ENCODE peak calls at places on chromosomes 7 and 10, in eight cellular contexts. T is Caco-2; R is suprapubic skin; J is epithelial cell of esophagus; X is hepatocyte; I is uterus; M is CD8-positive, alpha-beta T cell; G is HFF-Myc. F is an unnamed sample.

GRCh38 chr10:72783290-72783689 is 91.3 kb downstream of the MCU start:
- DNase-seq in R (no peak), T (no peak), G (no peak), X (no peak), I (no peak), M (no peak), J (peak; percentile 38), F (no peak)

GRCh38 chr10:114002422-114002821 is 41.2 kb upstream of the ADRB1 start:
- DNase-seq in M (no peak), I (no peak), R (no peak), J (no peak), T (no peak), G (no peak), X (no peak), F (no peak)

GRCh38 chr7:144826248-144826647 is 9.6 kb downstream of the TPK1 start:
- DNase-seq in I (no peak), X (no peak), T (no peak), J (no peak), G (no peak), R (no peak), M (no peak), F (peak; percentile 42)

GRCh38 chr7:93890464-93891068 is at the start of gene TFPI2:
- DNase-seq in J (peak; percentile 90), T (no peak), I (peak; percentile 64), R (no peak), M (no peak), X (peak; percentile 67), G (no peak), F (peak; percentile 90)

GRCh38 chr10:89283174-89283987 is 18.5 kb upstream of the IFIT2 start:
- DNase-seq in M (no peak), T (no peak), R (no peak), J (no peak), X (no peak), G (no peak), I (no peak), F (no peak)

GRCh38 chr7:113040849-113041248 is 45.8 kb downstream of the GPR85 start:
- DNase-seq in I (no peak), T (no peak), G (no peak), X (no peak), M (no peak), R (no peak), J (no peak), F (no peak)

GRCh38 chr7:3978839-3979238 is 677.8 kb downstream of the SDK1 start:
- DNase-seq in X (no peak), J (no peak), G (no peak), I (no peak), T (no peak), R (no peak), M (no peak), F (no peak)

GRCh38 chr7:84640637-84641036 is 446.0 kb upstream of the SEMA3A start:
- DNase-seq in T (no peak), G (no peak), I (no peak), R (no peak), J (no peak), X (no peak), M (no peak), F (no peak)

GRCh38 chr7:21253740-21254687 is 173.9 kb upstream of the SP4 start:
- DNase-seq in T (peak; percentile 79), X (peak; percentile 87), M (no peak), J (peak; percentile 69), I (no peak), R (no peak), G (peak; percentile 3), F (peak; percentile 65)

GRCh38 chr10:119252051-119252465 is 44.7 kb downstream of the GRK5 start:
- DNase-seq in X (no peak), R (no peak), J (no peak), M (no peak), I (peak; percentile 42), G (no peak), T (no peak), F (peak; percentile 61)
- TF ChIP-seq CTCF in X (no peak), R (peak; percentile 9), J (no peak), M (no peak), I (no peak), G (peak; percentile 45), T (no peak), F (peak; percentile 55)

DNA sequence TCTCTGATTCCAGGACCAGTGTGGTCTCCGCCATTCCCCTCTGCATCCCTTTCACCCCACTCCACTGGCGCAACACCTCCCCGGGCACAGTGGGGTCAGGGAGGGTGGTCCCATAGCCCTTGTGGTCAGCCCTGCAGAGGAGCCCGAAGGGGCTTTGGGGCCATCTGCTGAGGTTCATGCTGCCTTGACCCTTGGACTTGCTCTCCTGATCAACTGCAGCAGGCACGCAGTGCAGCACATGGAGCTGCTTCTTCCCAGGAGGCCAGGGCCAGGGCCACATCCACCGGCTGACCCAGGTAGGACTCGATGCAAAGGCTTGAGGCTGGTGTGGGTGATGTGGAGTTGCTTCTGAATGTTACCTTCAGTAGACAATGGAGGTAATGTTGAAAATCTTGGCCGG is 35.1 kb downstream of the PDIA4 start:
- DNase-seq in I (no peak), M (no peak), X (no peak), R (no peak), G (no peak), T (no peak), J (no peak), F (no peak)
- H3K4me3 ChIP-seq in I (no peak overlapping the region), M (no peak overlapping the region), X (no peak overlapping the region), R (no peak overlapping the region), G (no peak overlapping the region), T (no peak overlapping the region), J (no peak overlapping the region), F (no peak overlapping the region)

DNA sequence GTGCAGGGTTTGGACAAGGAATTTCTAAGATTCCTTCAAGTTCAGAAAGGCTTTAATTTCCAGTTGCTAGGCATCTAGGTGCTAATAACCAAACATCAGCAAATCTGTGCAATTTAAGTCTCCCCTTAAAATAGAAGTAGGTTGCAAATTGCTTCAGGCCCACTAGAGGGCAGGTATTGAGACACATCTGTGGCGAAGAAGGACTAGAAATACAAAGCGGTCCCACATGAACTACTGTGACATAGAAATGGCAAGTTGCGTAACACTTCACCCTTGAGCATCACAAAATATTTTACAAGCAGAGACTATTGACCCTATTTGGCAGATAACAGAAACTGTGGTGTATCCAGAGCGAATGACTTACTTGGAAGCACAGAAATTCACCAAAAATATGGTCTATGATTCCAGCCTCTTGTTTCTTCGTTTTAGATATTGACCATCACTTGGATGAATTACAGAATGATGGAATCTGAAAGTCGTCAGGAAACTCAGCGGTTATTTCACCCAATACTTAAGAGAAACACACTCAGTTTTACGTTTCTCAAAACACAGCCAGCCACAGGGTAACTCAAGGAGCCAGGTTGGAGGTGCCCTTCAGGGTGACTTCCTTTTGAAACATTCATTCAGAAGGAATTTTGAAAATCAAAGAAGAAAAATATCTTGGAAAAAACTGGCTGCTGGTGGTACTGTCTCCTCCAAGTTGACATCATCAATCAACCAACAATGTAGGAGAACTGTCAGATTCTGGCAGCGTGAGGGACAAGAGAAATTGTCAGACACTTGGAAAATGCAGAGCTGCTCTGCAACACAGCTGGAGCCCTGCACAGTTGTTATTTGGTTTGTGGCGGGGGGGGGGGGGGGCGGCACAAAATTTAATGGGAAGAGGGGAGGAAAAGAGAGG is 256.3 kb upstream of the MINDY3 start:
- DNase-seq in T (peak; percentile 47), R (no peak), M (no peak), G (no peak), J (peak; percentile 29), X (peak; percentile 54), I (no peak), F (peak; percentile 39)
- TF ChIP-seq CTCF in T (peak; percentile 75), R (peak; percentile 16), M (no peak), G (peak; percentile 28), J (peak; percentile 29), X (peak; percentile 58), I (no peak), F (peak; percentile 54)

GRCh38 chr7:74157605-74158004 is 16.6 kb upstream of the EIF4H start:
- DNase-seq in M (no peak), G (no peak), J (no peak), R (no peak), I (no peak), X (no peak), T (no peak), F (no peak)

GRCh38 chr7:74155810-74156395 is 18.3 kb upstream of the EIF4H start:
- DNase-seq in M (no peak), X (no peak), R (no peak), T (no peak), G (no peak), I (no peak), J (no peak), F (no peak)

GRCh38 chr7:74148491-74148890 is 25.7 kb upstream of the EIF4H start:
- DNase-seq in X (no peak), T (no peak), J (no peak), I (no peak), R (no peak), M (no peak), G (no peak), F (no peak)

GRCh38 chr7:74149556-74149955 is 24.6 kb upstream of the EIF4H start:
- DNase-seq in M (no peak), G (no peak), T (no peak), I (no peak), R (no peak), X (peak; percentile 26), J (no peak), F (no peak)

DNA sequence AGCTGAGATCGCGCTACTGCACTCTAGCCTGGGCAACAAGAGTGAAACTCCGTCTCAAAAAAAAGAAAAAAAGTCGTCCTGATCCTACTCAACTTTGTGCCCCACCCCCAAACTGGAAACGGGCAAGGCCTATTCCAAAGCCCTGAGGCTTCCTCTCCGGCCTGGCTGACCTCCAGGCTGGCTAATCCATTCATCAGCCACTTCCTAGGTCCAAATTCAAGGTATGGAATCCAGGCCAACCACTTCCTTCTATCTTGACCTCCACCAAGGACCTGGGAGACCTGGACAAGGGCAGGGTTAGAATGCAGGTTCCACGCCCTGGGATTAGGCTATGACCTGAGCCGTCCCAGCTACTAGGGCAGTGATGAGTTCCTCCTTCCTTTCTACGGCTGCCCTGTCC is 20.4 kb upstream of the EIF4H start:
- DNase-seq in M (no peak), X (no peak), J (no peak), G (no peak), R (no peak), I (no peak), T (no peak), F (no peak)
- H3K4me3 ChIP-seq in M (no peak overlapping the region), X (no peak overlapping the region), J (no peak overlapping the region), G (no peak overlapping the region), R (no peak overlapping the region), I (no peak overlapping the region), T (no peak overlapping the region), F (no peak overlapping the region)

GRCh38 chr10:116827214-116827671 is 22.1 kb upstream of the ENO4 start:
- DNase-seq in T (no peak), G (no peak), R (no peak), I (no peak), X (no peak), J (no peak), M (no peak), F (no peak)
- TF ChIP-seq CTCF in T (no peak), G (peak; percentile 16), R (no peak), I (no peak), X (no peak), J (no peak), M (no peak), F (no peak)

DNA sequence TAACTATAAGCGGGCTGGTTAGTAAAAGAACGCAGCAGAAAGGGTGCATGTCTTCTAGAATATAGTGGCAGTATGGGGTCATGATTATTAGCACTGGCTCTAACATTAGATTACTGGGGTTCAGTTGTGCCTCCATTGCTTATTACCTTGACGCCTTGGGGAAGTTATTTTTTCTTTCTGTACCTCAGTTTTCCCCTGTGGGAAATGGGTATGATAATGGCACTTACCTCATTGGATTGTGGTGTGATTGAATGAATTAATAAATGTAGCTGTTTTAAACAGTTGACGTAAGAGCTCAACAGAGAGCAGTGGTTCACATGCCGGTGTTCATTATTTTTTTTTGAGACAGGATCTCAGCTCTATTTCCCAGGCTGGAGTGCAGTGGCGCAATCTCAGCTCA is 116.5 kb downstream of the LRRC4 start:
- DNase-seq in I (no peak), M (no peak), G (no peak), J (no peak), X (no peak), R (no peak), T (no peak), F (no peak)
- H3K4me3 ChIP-seq in I (no peak overlapping the region), M (no peak overlapping the region), G (no peak overlapping the region), J (no peak overlapping the region), X (no peak overlapping the region), R (no peak overlapping the region), T (no peak overlapping the region), F (no peak overlapping the region)

F was measured in fibroblast of pulmonary artery.